ENCODE peak calls at places on chromosomes 13 and 19, in five cellular contexts. H is lower leg skin, T is HFF-Myc, Q is H9, M is mesothelial cell of epicardium. J is an unnamed sample.

GRCh38 chr13:43284162-43284561 is 260.8 kb downstream of the DNAJC15 start:
- DNase-seq in H (no peak), M (no peak), Q (no peak), T (no peak), J (no peak)

GRCh38 chr19:40341601-40342482 is 6.4 kb downstream of the C19orf47 start:
- DNase-seq in M (no peak), T (no peak), H (no peak), Q (no peak), J (no peak)

GRCh38 chr13:51125495-51126226 is 14.6 kb upstream of the C13orf42 start:
- DNase-seq in M (no peak), Q (peak), H (peak), T (no peak), J (no peak)

GRCh38 chr13:40438999-40439797 is 227.2 kb downstream of the FOXO1 start:
- DNase-seq in M (no peak), Q (no peak), T (no peak), H (no peak), J (no peak)

GRCh38 chr13:60453490-60453889 is 56.5 kb downstream of the TDRD3 start:
- DNase-seq in Q (no peak), H (no peak), T (no peak), M (no peak), J (no peak)

GRCh38 chr19:29587518-29587986 is 18.5 kb upstream of the POP4 start:
- DNase-seq in Q (no peak), H (no peak), T (peak), M (no peak), J (no peak)

GRCh38 chr13:63435668-63436275 is 2020.1 kb upstream of the PCDH20 start:
- DNase-seq in H (no peak), T (peak), Q (no peak), M (no peak), J (no peak)

GRCh38 chr19:51333836-51334460 is 8.0 kb downstream of the VSIG10L start:
- DNase-seq in M (no peak), H (no peak), Q (peak), T (no peak), J (no peak)

GRCh38 chr19:3725640-3726310 is 17.6 kb downstream of the TJP3 start:
- DNase-seq in H (no peak), M (no peak), Q (peak), T (no peak), J (no peak)

GRCh38 chr13:99404005-99404755 is 97.0 kb upstream of the GPR183 start:
- DNase-seq in M (no peak), H (no peak), Q (no peak), T (no peak), J (no peak)

GRCh38 chr19:5269279-5269678 is 71.3 kb downstream of the PTPRS start:
- DNase-seq in T (no peak), H (no peak), M (no peak), Q (no peak), J (no peak)

GRCh38 chr19:6364353-6364752 is 3.0 kb downstream of the CLPP start:
- DNase-seq in Q (no peak), H (no peak), T (no peak), M (no peak), J (no peak)

GRCh38 chr19:56667311-56667870 is 4.2 kb downstream of the ZNF835 start:
- DNase-seq in T (no peak), M (no peak), Q (no peak), H (no peak), J (no peak)

GRCh38 chr13:99075268-99076191 is 97.7 kb upstream of the DOCK9 start:
- DNase-seq in M (no peak), T (no peak), Q (no peak), H (no peak), J (no peak)

GRCh38 chr13:102399791-102400618 is 1.8 kb downstream of the FGF14 start:
- DNase-seq in H (no peak), M (no peak), T (no peak), Q (peak), J (no peak)
- TF ChIP-seq CTCF in H (no peak), M (no peak), T (no peak), Q (peak), J (no peak)

GRCh38 chr19:1598777-1599459 is 6.3 kb upstream of the MBD3 start:
- DNase-seq in M (no peak), Q (no peak), T (no peak), H (no peak), J (no peak)

GRCh38 chr19:1599460-1599846 is 5.8 kb downstream of the UQCR11 start:
- DNase-seq in Q (no peak), M (no peak), H (no peak), T (no peak), J (no peak)

GRCh38 chr19:1605236-1606137 is at the start of gene UQCR11:
- DNase-seq in Q (peak), T (peak), M (peak), H (peak), J (peak)

GRCh38 chr19:1602091-1602707 is 3.1 kb downstream of the UQCR11 start:
- DNase-seq in H (no peak), M (no peak), Q (no peak), T (no peak), J (no peak)

GRCh38 chr19:1601613-1602064 is 3.6 kb downstream of the UQCR11 start:
- DNase-seq in T (no peak), Q (no peak), H (no peak), M (no peak), J (no peak)
- TF ChIP-seq CTCF in T (no peak), Q (peak), H (no peak), M (peak), J (no peak)

GRCh38 chr19:947090-947706 is 21.4 kb downstream of the ARID3A start:
- DNase-seq in M (no peak), T (no peak), Q (no peak), H (no peak), J (no peak)
- TF ChIP-seq CTCF in M (no peak), T (no peak), Q (no peak), H (no peak), J (no peak)

GRCh38 chr13:21176195-21176981 is at the start of the genes MRPL57 and SKA3:
- DNase-seq in M (peak), T (peak), H (peak), Q (peak), J (peak)
- TF ChIP-seq CTCF in M (no peak), T (no peak), H (no peak), Q (no peak), J (no peak)

GRCh38 chr19:49423278-49423984 is at the start of gene PTH2:
- DNase-seq in M (no peak), H (no peak), T (no peak), Q (no peak), J (no peak)

GRCh38 chr19:49421039-49421877 is 2.0 kb downstream of the PTH2 start:
- DNase-seq in H (peak), Q (peak), M (peak), T (no peak), J (peak)

GRCh38 chr19:49421878-49422202 is 1.4 kb downstream of the PTH2 start:
- DNase-seq in Q (no peak), T (no peak), M (no peak), H (no peak), J (no peak)

GRCh38 chr19:49423985-49424303 is 703 bp upstream of the PTH2 start:
- DNase-seq in M (no peak), Q (no peak), T (no peak), H (no peak), J (no peak)

GRCh38 chr19:49422407-49423277 is 599 bp downstream of the PTH2 start:
- DNase-seq in H (no peak), M (no peak), Q (peak), T (no peak), J (no peak)
- TF ChIP-seq CTCF in H (no peak), M (peak), Q (peak), T (peak), J (peak)

GRCh38 chr13:112752711-112753541 is 63.1 kb downstream of the ATP11A start:
- DNase-seq in T (no peak), H (no peak), M (no peak), Q (no peak), J (no peak)
- TF ChIP-seq CTCF in T (no peak), H (no peak), M (no peak), Q (no peak), J (no peak)

GRCh38 chr19:41353466-41354342 is at the start of gene TGFB1:
- DNase-seq in T (no peak), M (peak), H (peak), Q (peak), J (peak)
- TF ChIP-seq CTCF in T (peak), M (peak), H (no peak), Q (peak), J (peak)

GRCh38 chr13:32587014-32587773 is 942 bp downstream of the PDS5B start:
- DNase-seq in T (no peak), M (peak), Q (peak), H (peak), J (no peak)
- TF ChIP-seq CTCF in T (no peak), M (no peak), Q (no peak), H (no peak), J (no peak)

J was measured in D721Med.